ENCODE peak calls at places on chromosomes 2 and 18, in six cellular contexts. One of them, this sample, is unnamed.

GRCh38 chr18:61333746-61334490 is 688 bp downstream of the CDH20 start:
- DNase-seq in Calu3: no peak
- DNase-seq in GM03348: peak; percentile 46
- DNase-seq in T-helper 2 cell: no peak
- DNase-seq in NCI-H524: no peak
- DNase-seq in A673: peak; percentile 12
- DNase-seq in this sample: no peak

GRCh38 chr2:206092297-206092696 is 6.3 kb upstream of the INO80D start:
- DNase-seq in Calu3: no peak
- DNase-seq in GM03348: no peak
- DNase-seq in T-helper 2 cell: no peak
- DNase-seq in NCI-H524: no peak
- DNase-seq in A673: no peak
- DNase-seq in this sample: no peak

GRCh38 chr2:236769981-236770671 is 200.5 kb downstream of the ACKR3 start:
- DNase-seq in Calu3: no peak
- DNase-seq in GM03348: peak; percentile 88
- DNase-seq in T-helper 2 cell: no peak
- DNase-seq in NCI-H524: no peak
- DNase-seq in A673: peak; percentile 6
- DNase-seq in this sample: no peak

GRCh38 chr2:128485761-128486639 is 167.3 kb upstream of the HS6ST1 start:
- DNase-seq in Calu3: no peak
- DNase-seq in GM03348: no peak
- DNase-seq in T-helper 2 cell: no peak
- DNase-seq in NCI-H524: no peak
- DNase-seq in A673: no peak
- DNase-seq in this sample: no peak

GRCh38 chr2:105788670-105789290 is 44.1 kb downstream of the NCK2 start:
- DNase-seq in Calu3: no peak
- DNase-seq in GM03348: no peak
- DNase-seq in T-helper 2 cell: no peak
- DNase-seq in NCI-H524: no peak
- DNase-seq in A673: no peak
- DNase-seq in this sample: no peak

GRCh38 chr2:86765308-86765695 is 25.4 kb downstream of the CD8A start:
- DNase-seq in Calu3: no peak
- DNase-seq in GM03348: no peak
- DNase-seq in T-helper 2 cell: no peak
- DNase-seq in NCI-H524: no peak
- DNase-seq in A673: no peak
- DNase-seq in this sample: no peak

GRCh38 chr2:54606393-54606973 is 117.0 kb upstream of the EML6 start:
- DNase-seq in Calu3: no peak
- DNase-seq in GM03348: peak; percentile 66
- DNase-seq in T-helper 2 cell: no peak
- DNase-seq in NCI-H524: no peak
- DNase-seq in A673: no peak
- DNase-seq in this sample: no peak

GRCh38 chr2:169478745-169479256 is 493 bp upstream of the BBS5 start:
- DNase-seq in Calu3: no peak
- DNase-seq in GM03348: no peak
- DNase-seq in T-helper 2 cell: no peak
- DNase-seq in NCI-H524: no peak
- DNase-seq in A673: no peak
- DNase-seq in this sample: no peak

GRCh38 chr18:35905436-35905835 is 67.0 kb upstream of the RMP24 start:
- DNase-seq in Calu3: no peak
- DNase-seq in GM03348: no peak
- DNase-seq in T-helper 2 cell: no peak
- DNase-seq in NCI-H524: no peak
- DNase-seq in A673: no peak
- DNase-seq in this sample: no peak

GRCh38 chr2:86518498-86518897 is 44.7 kb downstream of the CHMP3 start:
- DNase-seq in Calu3: peak; percentile 10
- DNase-seq in GM03348: peak; percentile 14
- DNase-seq in T-helper 2 cell: peak; percentile 36
- DNase-seq in NCI-H524: no peak
- DNase-seq in A673: peak; percentile 49
- DNase-seq in this sample: no peak

GRCh38 chr2:234483568-234484251 is 13.2 kb downstream of the ARL4C start:
- DNase-seq in Calu3: no peak
- DNase-seq in GM03348: no peak
- DNase-seq in T-helper 2 cell: peak; percentile 96
- DNase-seq in NCI-H524: no peak
- DNase-seq in A673: no peak
- DNase-seq in this sample: peak; percentile 74

GRCh38 chr2:218298314-218298875 is 6.1 kb upstream of the TMBIM1 start:
- DNase-seq in Calu3: no peak
- DNase-seq in GM03348: no peak
- DNase-seq in T-helper 2 cell: no peak
- DNase-seq in NCI-H524: no peak
- DNase-seq in A673: no peak
- DNase-seq in this sample: no peak

GRCh38 chr18:51134721-51135120 is 62.8 kb downstream of the MEX3C start:
- DNase-seq in Calu3: no peak
- DNase-seq in GM03348: no peak
- DNase-seq in T-helper 2 cell: no peak
- DNase-seq in NCI-H524: no peak
- DNase-seq in A673: no peak
- DNase-seq in this sample: no peak

GRCh38 chr18:76859474-76860339 is 37.4 kb downstream of the ZNF236 start:
- DNase-seq in Calu3: no peak
- DNase-seq in GM03348: no peak
- DNase-seq in T-helper 2 cell: peak; percentile 84
- DNase-seq in NCI-H524: no peak
- DNase-seq in A673: no peak
- DNase-seq in this sample: no peak

This sample was measured in activated gamma-delta T cell treated with anti-CD3 and anti-CD28 coated beads, Interleukin-2, amount 50 U/mL, for 16 hours.